ENCODE peak calls at places on chromosomes 7 and 10, in five cellular contexts. R is stimulated activated CD4-positive, alpha-beta T cell treated with anti-CD3 and anti-CD28 coated beads, Interleukin-4, amount 100 ng/mL, for 1 hour; Z is NCI-H2081; I is endodermal cell; J is NCI-H1105 treated with DMSO at 0.1 percent for 48 hours. A is an unnamed sample.

GRCh38 chr10:45008524-45009161 is 7.9 kb downstream of the ZNF22 start:
- DNase-seq in R (no peak), Z (peak; percentile 33), I (no peak), J (peak; percentile 79), A (peak; percentile 9)

GRCh38 chr10:95758351-95759025 is 2.5 kb downstream of the ENTPD1 start:
- DNase-seq in R (no peak), Z (no peak), I (no peak), J (no peak), A (no peak)

GRCh38 chr7:1754345-1754908 is 84.3 kb downstream of the ELFN1 start:
- DNase-seq in R (no peak), Z (no peak), I (no peak), J (no peak), A (no peak)

GRCh38 chr10:78367751-78368150 is 334.1 kb downstream of the RPS24 start:
- DNase-seq in R (no peak), Z (no peak), I (no peak), J (no peak), A (no peak)

GRCh38 chr7:137996386-137996851 is 5.5 kb downstream of the CREB3L2 start:
- DNase-seq in R (no peak), Z (no peak), I (no peak), J (no peak), A (no peak)

GRCh38 chr7:66696774-66697191 is 43.8 kb upstream of the RABGEF1 start:
- DNase-seq in R (no peak), Z (peak; percentile 9), I (no peak), J (peak; percentile 5), A (no peak)

GRCh38 chr10:99983280-99983988 is 26.3 kb downstream of the DNMBP start:
- DNase-seq in R (no peak), Z (no peak), I (no peak), J (no peak), A (no peak)

GRCh38 chr7:156747718-156748117 is 107.1 kb downstream of the RNF32 start:
- DNase-seq in R (no peak), Z (no peak), I (no peak), J (peak; percentile 16), A (no peak)

GRCh38 chr10:63515002-63515763 is 6.0 kb upstream of the REEP3 start:
- DNase-seq in R (no peak), Z (no peak), I (peak; percentile 73), J (no peak), A (no peak)

GRCh38 chr10:25768167-25768566 is 165.9 kb upstream of the MYO3A start:
- DNase-seq in R (no peak), Z (no peak), I (no peak), J (no peak), A (no peak)

GRCh38 chr7:78850093-78850740 is 603.2 kb downstream of the MAGI2 start:
- DNase-seq in R (no peak), Z (no peak), I (no peak), J (no peak), A (no peak)

GRCh38 chr10:70418229-70418628 is 14.3 kb downstream of the EIF4EBP2 start:
- DNase-seq in R (no peak), Z (no peak), I (no peak), J (no peak), A (no peak)